ENCODE peak calls at places on chromosomes 5 and 9, in seven cellular contexts. V is B cell, Q is ovary, H is keratinocyte, C is HuH-7.5, J is SK-MEL-5, Z is non-pigmented ciliary epithelial cell. U is an unnamed sample.

GRCh38 chr5:444226-444625 is 1.2 kb downstream of the EXOC3 start:
- DNase-seq in C (no peak), Q (peak; percentile 14), J (no peak), V (no peak), Z (no peak), H (no peak), U (no peak)

GRCh38 chr9:131995382-131995781 is 84.3 kb downstream of the MED27 start:
- DNase-seq in Z (no peak), H (no peak), Q (no peak), V (no peak), J (no peak), C (no peak), U (no peak)

GRCh38 chr5:124343021-124343420 is 403.4 kb downstream of the ZNF608 start:
- DNase-seq in H (no peak), C (no peak), Z (no peak), J (no peak), Q (no peak), V (no peak), U (no peak)

GRCh38 chr9:137902646-137903045 is 25.1 kb downstream of the CACNA1B start:
- DNase-seq in Z (no peak), V (no peak), Q (no peak), H (no peak), C (no peak), J (no peak), U (no peak)

GRCh38 chr9:83583151-83584014 is 39.6 kb upstream of the IDNK start:
- DNase-seq in H (no peak), Z (peak; percentile 40), C (peak; percentile 49), V (peak; percentile 59), Q (peak; percentile 39), J (peak; percentile 78), U (peak; percentile 38)

GRCh38 chr9:135079018-135079417 is 8.4 kb upstream of the OLFM1 start:
- DNase-seq in J (no peak), Z (no peak), Q (no peak), C (no peak), V (no peak), H (no peak), U (no peak)

GRCh38 chr9:120730661-120731514 is 16.6 kb upstream of the MEGF9 start:
- DNase-seq in J (peak; percentile 84), C (peak; percentile 69), Q (no peak), V (no peak), Z (peak; percentile 93), H (peak; percentile 59), U (peak; percentile 67)

GRCh38 chr9:26656003-26656940 is 236.3 kb downstream of the CAAP1 start:
- DNase-seq in J (no peak), V (no peak), C (peak; percentile 8), H (no peak), Q (no peak), Z (no peak), U (peak; percentile 24)

GRCh38 chr5:154517181-154517580 is 39.2 kb upstream of the HAND1 start:
- DNase-seq in H (no peak), Q (no peak), Z (no peak), V (no peak), C (no peak), J (no peak), U (no peak)

GRCh38 chr5:36147681-36148080 is 4.0 kb downstream of the LMBRD2 start:
- DNase-seq in Z (no peak), J (no peak), C (no peak), Q (no peak), V (no peak), H (no peak), U (no peak)

GRCh38 chr9:34547960-34548603 is 25.3 kb upstream of the ENHO start:
- DNase-seq in J (peak; percentile 64), C (peak; percentile 78), V (no peak), Z (no peak), Q (peak; percentile 70), H (no peak), U (peak; percentile 24)

GRCh38 chr9:87497604-87498045 is at the start of gene DAPK1:
- DNase-seq in V (no peak), J (peak; percentile 70), C (peak; percentile 84), H (no peak), Z (no peak), Q (peak; percentile 78), U (peak; percentile 53)

GRCh38 chr9:35776018-35776417 is 15.4 kb upstream of the NPR2 start:
- DNase-seq in H (no peak), Z (no peak), C (no peak), V (peak; percentile 59), J (no peak), Q (no peak), U (no peak)

GRCh38 chr5:42855386-42855785 is 43.7 kb upstream of the SELENOP start:
- DNase-seq in J (no peak), C (no peak), V (no peak), Z (no peak), H (no peak), Q (no peak), U (no peak)